ENCODE peak calls at places on chromosomes 3 and 15, in six cellular contexts. One of them, this sample, is unnamed.

GRCh38 chr3:112770026-112770626 is 76.5 kb downstream of the CD200R1L start:
- DNase-seq in GM12878: no peak
- DNase-seq in HCT116: peak
- DNase-seq in HepG2: no peak
- DNase-seq in H1: no peak
- DNase-seq in K562: peak
- DNase-seq in this sample: no peak

GRCh38 chr3:103380391-103380790 is 945.6 kb downstream of the ZPLD1 start:
- DNase-seq in GM12878: no peak
- DNase-seq in HCT116: no peak
- DNase-seq in HepG2: no peak
- DNase-seq in H1: no peak
- DNase-seq in K562: no peak
- DNase-seq in this sample: no peak

GRCh38 chr3:101963902-101964362 is 114.6 kb downstream of the NFKBIZ start:
- DNase-seq in GM12878: no peak
- DNase-seq in HCT116: no peak
- DNase-seq in HepG2: no peak
- DNase-seq in H1: no peak
- DNase-seq in K562: no peak
- DNase-seq in this sample: no peak

GRCh38 chr3:45575491-45575923 is 19.0 kb upstream of the LIMD1 start:
- DNase-seq in GM12878: no peak
- DNase-seq in HCT116: no peak
- DNase-seq in HepG2: no peak
- DNase-seq in H1: no peak
- DNase-seq in K562: no peak
- DNase-seq in this sample: peak

GRCh38 chr3:34957707-34958106 is 681.6 kb upstream of the ARPP21 start:
- DNase-seq in GM12878: no peak
- DNase-seq in HCT116: no peak
- DNase-seq in HepG2: no peak
- DNase-seq in H1: no peak
- DNase-seq in K562: no peak
- DNase-seq in this sample: no peak

GRCh38 chr3:8638994-8639393 is 5.6 kb downstream of the SSUH2 start:
- DNase-seq in GM12878: no peak
- DNase-seq in HCT116: no peak
- DNase-seq in HepG2: no peak
- DNase-seq in H1: no peak
- DNase-seq in K562: no peak
- DNase-seq in this sample: no peak

GRCh38 chr15:64558460-64559179 is 98.2 kb downstream of the ZNF609 start:
- DNase-seq in GM12878: no peak
- DNase-seq in HCT116: no peak
- DNase-seq in HepG2: no peak
- DNase-seq in H1: no peak
- DNase-seq in K562: no peak
- DNase-seq in this sample: no peak

GRCh38 chr3:154540950-154541604 is 111.1 kb upstream of the GPR149 start:
- DNase-seq in GM12878: no peak
- DNase-seq in HCT116: no peak
- DNase-seq in HepG2: no peak
- DNase-seq in H1: no peak
- DNase-seq in K562: no peak
- DNase-seq in this sample: no peak

GRCh38 chr15:59691194-59691805 is 2.2 kb upstream of the BNIP2 start:
- DNase-seq in GM12878: peak
- DNase-seq in HCT116: peak
- DNase-seq in HepG2: peak
- DNase-seq in H1: no peak
- DNase-seq in K562: peak
- DNase-seq in this sample: peak

GRCh38 chr3:111509308-111509707 is 32.7 kb upstream of the CD96 start:
- DNase-seq in GM12878: no peak
- DNase-seq in HCT116: no peak
- DNase-seq in HepG2: no peak
- DNase-seq in H1: no peak
- DNase-seq in K562: no peak
- DNase-seq in this sample: no peak

GRCh38 chr15:89335289-89336041 is 841 bp upstream of the POLG start:
- DNase-seq in GM12878: no peak
- DNase-seq in HCT116: no peak
- DNase-seq in HepG2: peak
- DNase-seq in H1: peak
- DNase-seq in K562: no peak
- DNase-seq in this sample: no peak

GRCh38 chr3:193894121-193894863 is 241.7 kb upstream of the HES1 start:
- DNase-seq in GM12878: no peak
- DNase-seq in HCT116: no peak
- DNase-seq in HepG2: no peak
- DNase-seq in H1: no peak
- DNase-seq in K562: no peak
- DNase-seq in this sample: no peak
- TF ChIP-seq ZNF274 in GM12878: no peak
- TF ChIP-seq ZNF274 in HCT116: no peak
- TF ChIP-seq ZNF274 in HepG2: no peak
- TF ChIP-seq ZNF274 in H1: no peak
- TF ChIP-seq ZNF274 in K562: no peak
- TF ChIP-seq ZNF274 in this sample: no peak

GRCh38 chr3:118525096-118525495 is 509.6 kb downstream of the IGSF11 start:
- DNase-seq in GM12878: peak
- DNase-seq in HCT116: no peak
- DNase-seq in HepG2: no peak
- DNase-seq in H1: no peak
- DNase-seq in K562: no peak
- DNase-seq in this sample: no peak

GRCh38 chr3:118526758-118527526 is 507.7 kb downstream of the IGSF11 start:
- DNase-seq in GM12878: peak
- DNase-seq in HCT116: no peak
- DNase-seq in HepG2: no peak
- DNase-seq in H1: no peak
- DNase-seq in K562: no peak
- DNase-seq in this sample: no peak

GRCh38 chr3:118530350-118530922 is 504.2 kb downstream of the IGSF11 start:
- DNase-seq in GM12878: no peak
- DNase-seq in HCT116: no peak
- DNase-seq in HepG2: no peak
- DNase-seq in H1: no peak
- DNase-seq in K562: peak
- DNase-seq in this sample: no peak

GRCh38 chr3:118529554-118529953 is 505.1 kb downstream of the IGSF11 start:
- DNase-seq in GM12878: no peak
- DNase-seq in HCT116: no peak
- DNase-seq in HepG2: no peak
- DNase-seq in H1: no peak
- DNase-seq in K562: no peak
- DNase-seq in this sample: no peak

GRCh38 chr3:118527527-118528044 is 507.1 kb downstream of the IGSF11 start:
- DNase-seq in GM12878: no peak
- DNase-seq in HCT116: no peak
- DNase-seq in HepG2: no peak
- DNase-seq in H1: no peak
- DNase-seq in K562: no peak
- DNase-seq in this sample: no peak
- H3K9ac ChIP-seq in GM12878: no peak
- H3K9ac ChIP-seq in HCT116: no peak
- H3K9ac ChIP-seq in HepG2: no peak
- H3K9ac ChIP-seq in H1: no peak
- H3K9ac ChIP-seq in K562: no peak
- H3K9ac ChIP-seq in this sample: no peak

GRCh38 chr3:180612363-180612762 is 10.4 kb downstream of the TTC14 start:
- DNase-seq in GM12878: no peak
- DNase-seq in HCT116: no peak
- DNase-seq in HepG2: no peak
- DNase-seq in H1: no peak
- DNase-seq in K562: no peak
- DNase-seq in this sample: no peak
- TF ChIP-seq YY1 in GM12878: no peak
- TF ChIP-seq YY1 in HCT116: no peak
- TF ChIP-seq YY1 in HepG2: no peak
- TF ChIP-seq YY1 in H1: no peak
- TF ChIP-seq YY1 in K562: no peak
- TF ChIP-seq YY1 in this sample: no peak

GRCh38 chr3:184505479-184505878 is 56.1 kb upstream of the EPHB3 start:
- DNase-seq in GM12878: no peak
- DNase-seq in HCT116: no peak
- DNase-seq in HepG2: no peak
- DNase-seq in H1: no peak
- DNase-seq in K562: no peak
- DNase-seq in this sample: no peak
- TF ChIP-seq ZNF274 in GM12878: no peak
- TF ChIP-seq ZNF274 in HCT116: no peak
- TF ChIP-seq ZNF274 in HepG2: no peak
- TF ChIP-seq ZNF274 in H1: no peak
- TF ChIP-seq ZNF274 in K562: no peak
- TF ChIP-seq ZNF274 in this sample: no peak

DNA sequence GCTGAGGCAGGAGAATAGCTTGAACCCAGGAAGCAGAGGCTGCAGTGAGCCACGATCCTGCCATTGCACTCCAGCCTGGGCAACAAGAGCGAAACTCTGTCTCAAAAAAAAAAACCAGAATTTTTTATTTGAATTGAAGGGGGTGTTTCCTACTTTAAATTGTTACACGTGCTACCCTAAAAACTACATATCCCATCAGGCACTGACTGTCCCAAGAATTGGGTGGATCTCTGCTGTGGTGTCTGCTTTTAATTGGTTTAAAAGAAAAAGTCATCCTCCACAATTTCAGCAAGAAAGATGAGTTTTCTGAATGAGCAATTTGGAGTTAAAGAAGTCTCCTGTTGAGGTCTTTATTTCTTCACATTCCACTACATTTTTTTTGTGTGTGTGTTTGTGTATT is 2.1 kb downstream of the PDIA3 start:
- DNase-seq in GM12878: no peak
- DNase-seq in HCT116: no peak
- DNase-seq in HepG2: no peak
- DNase-seq in H1: no peak
- DNase-seq in K562: peak
- DNase-seq in this sample: no peak
- H3K9ac ChIP-seq in GM12878: peak
- H3K9ac ChIP-seq in HCT116: no peak
- H3K9ac ChIP-seq in HepG2: peak
- H3K9ac ChIP-seq in H1: no peak
- H3K9ac ChIP-seq in K562: peak
- H3K9ac ChIP-seq in this sample: no peak

DNA sequence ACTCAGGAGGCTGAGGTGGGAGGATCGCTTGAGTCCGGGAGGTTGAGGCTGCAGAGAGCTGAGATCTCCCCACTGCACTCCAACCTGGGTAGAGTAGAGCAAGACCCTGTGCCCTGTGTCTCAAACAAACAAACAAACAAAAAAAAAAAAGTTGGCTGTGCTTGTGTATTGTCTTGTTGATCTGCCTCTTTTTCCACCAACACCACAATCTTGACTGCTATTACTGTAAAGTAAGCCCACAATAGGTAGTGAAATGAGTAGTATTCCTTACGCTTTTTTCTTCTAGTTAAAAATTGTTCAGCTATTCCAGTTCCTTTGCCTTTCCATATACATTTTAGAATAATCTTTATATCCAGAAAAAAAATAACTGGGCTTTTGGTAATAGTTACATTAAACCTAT is 35.5 kb downstream of the PTH1R start:
- DNase-seq in GM12878: no peak
- DNase-seq in HCT116: no peak
- DNase-seq in HepG2: no peak
- DNase-seq in H1: no peak
- DNase-seq in K562: no peak
- DNase-seq in this sample: no peak
- TF ChIP-seq YY1 in GM12878: no peak
- TF ChIP-seq YY1 in HCT116: no peak
- TF ChIP-seq YY1 in HepG2: no peak
- TF ChIP-seq YY1 in H1: no peak
- TF ChIP-seq YY1 in K562: no peak
- TF ChIP-seq YY1 in this sample: no peak

GRCh38 chr3:135757421-135757820 is 208.1 kb upstream of the PPP2R3A start:
- DNase-seq in GM12878: no peak
- DNase-seq in HCT116: no peak
- DNase-seq in HepG2: no peak
- DNase-seq in H1: no peak
- DNase-seq in K562: no peak
- DNase-seq in this sample: no peak

GRCh38 chr3:135752851-135753250 is 212.7 kb upstream of the PPP2R3A start:
- DNase-seq in GM12878: no peak
- DNase-seq in HCT116: no peak
- DNase-seq in HepG2: peak
- DNase-seq in H1: no peak
- DNase-seq in K562: no peak
- DNase-seq in this sample: no peak

GRCh38 chr3:135753506-135753905 is 212.0 kb upstream of the PPP2R3A start:
- DNase-seq in GM12878: no peak
- DNase-seq in HCT116: no peak
- DNase-seq in HepG2: no peak
- DNase-seq in H1: no peak
- DNase-seq in K562: no peak
- DNase-seq in this sample: no peak

GRCh38 chr3:135756016-135756695 is 209.4 kb upstream of the PPP2R3A start:
- DNase-seq in GM12878: no peak
- DNase-seq in HCT116: no peak
- DNase-seq in HepG2: no peak
- DNase-seq in H1: no peak
- DNase-seq in K562: no peak
- DNase-seq in this sample: no peak

DNA sequence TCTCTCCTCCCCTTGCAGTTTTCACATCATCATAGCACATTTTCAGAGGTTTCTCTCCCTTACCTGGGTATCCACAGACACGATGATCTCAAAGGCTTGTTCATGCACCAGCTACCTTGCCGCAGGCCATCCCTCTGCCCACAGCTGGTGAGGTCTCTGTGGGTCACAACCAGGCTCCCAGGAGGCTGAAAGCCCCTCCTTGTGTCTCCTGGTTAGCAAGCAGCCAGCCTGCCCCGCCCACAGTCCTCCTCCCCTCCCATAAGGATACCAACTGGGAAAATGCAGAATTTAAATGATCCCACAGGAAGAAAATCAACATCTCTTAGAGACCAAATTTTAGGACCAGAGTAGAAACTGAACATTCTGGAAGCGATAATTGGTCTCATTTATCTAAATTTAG is 213.5 kb upstream of the PPP2R3A start:
- DNase-seq in GM12878: no peak
- DNase-seq in HCT116: no peak
- DNase-seq in HepG2: no peak
- DNase-seq in H1: no peak
- DNase-seq in K562: no peak
- DNase-seq in this sample: no peak
- TF ChIP-seq ZNF274 in GM12878: no peak
- TF ChIP-seq ZNF274 in HCT116: no peak
- TF ChIP-seq ZNF274 in HepG2: no peak
- TF ChIP-seq ZNF274 in H1: no peak
- TF ChIP-seq ZNF274 in K562: no peak
- TF ChIP-seq ZNF274 in this sample: no peak

This sample was measured in NT2/D1.